ENCODE peak calls at places on chromosome 9, in four cellular contexts. One of them, this sample, is unnamed.

GRCh38 chr9:114000671-114001409 is 77.3 kb downstream of the AMBP start:
- DNase-seq in GM12891: no peak
- DNase-seq in H1: no peak
- DNase-seq in HepG2: no peak
- DNase-seq in this sample: no peak

GRCh38 chr9:131432597-131433301 is 38.9 kb downstream of the PRRC2B start:
- DNase-seq in GM12891: no peak
- DNase-seq in H1: no peak
- DNase-seq in HepG2: no peak
- DNase-seq in this sample: no peak

GRCh38 chr9:129336130-129336528 is 158.1 kb upstream of the IER5L start:
- DNase-seq in GM12891: no peak
- DNase-seq in H1: no peak
- DNase-seq in HepG2: no peak
- DNase-seq in this sample: no peak

GRCh38 chr9:2655411-2655901 is 33.9 kb downstream of the VLDLR start:
- DNase-seq in GM12891: no peak
- DNase-seq in H1: no peak
- DNase-seq in HepG2: no peak
- DNase-seq in this sample: no peak

GRCh38 chr9:107481035-107481434 is 8.5 kb downstream of the KLF4 start:
- DNase-seq in GM12891: no peak
- DNase-seq in H1: no peak
- DNase-seq in HepG2: no peak
- DNase-seq in this sample: no peak

GRCh38 chr9:72129271-72130156 is 19.7 kb upstream of the GDA start:
- DNase-seq in GM12891: no peak
- DNase-seq in H1: no peak
- DNase-seq in HepG2: peak
- DNase-seq in this sample: no peak

GRCh38 chr9:16611001-16611400 is 259.5 kb downstream of the BNC2 start:
- DNase-seq in GM12891: no peak
- DNase-seq in H1: no peak
- DNase-seq in HepG2: no peak
- DNase-seq in this sample: no peak

GRCh38 chr9:122383992-122384461 is 13.2 kb downstream of the PTGS1 start:
- DNase-seq in GM12891: no peak
- DNase-seq in H1: no peak
- DNase-seq in HepG2: no peak
- DNase-seq in this sample: no peak

GRCh38 chr9:89463986-89464901 is 33.7 kb downstream of the SEMA4D start:
- DNase-seq in GM12891: peak
- DNase-seq in H1: no peak
- DNase-seq in HepG2: no peak
- DNase-seq in this sample: peak

GRCh38 chr9:124771867-124772621 is 933 bp upstream of the NR6A1 start:
- DNase-seq in GM12891: no peak
- DNase-seq in H1: no peak
- DNase-seq in HepG2: peak
- DNase-seq in this sample: no peak

GRCh38 chr9:75181748-75182147 is 93.4 kb downstream of the OSTF1 start:
- DNase-seq in GM12891: no peak
- DNase-seq in H1: no peak
- DNase-seq in HepG2: no peak
- DNase-seq in this sample: no peak

GRCh38 chr9:104494808-104495207 is 9.3 kb upstream of the OR13F1 start:
- DNase-seq in GM12891: no peak
- DNase-seq in H1: no peak
- DNase-seq in HepG2: no peak
- DNase-seq in this sample: no peak

GRCh38 chr9:92664394-92665152 is 5.4 kb downstream of the IPPK start:
- DNase-seq in GM12891: no peak
- DNase-seq in H1: no peak
- DNase-seq in HepG2: no peak
- DNase-seq in this sample: no peak

DNA sequence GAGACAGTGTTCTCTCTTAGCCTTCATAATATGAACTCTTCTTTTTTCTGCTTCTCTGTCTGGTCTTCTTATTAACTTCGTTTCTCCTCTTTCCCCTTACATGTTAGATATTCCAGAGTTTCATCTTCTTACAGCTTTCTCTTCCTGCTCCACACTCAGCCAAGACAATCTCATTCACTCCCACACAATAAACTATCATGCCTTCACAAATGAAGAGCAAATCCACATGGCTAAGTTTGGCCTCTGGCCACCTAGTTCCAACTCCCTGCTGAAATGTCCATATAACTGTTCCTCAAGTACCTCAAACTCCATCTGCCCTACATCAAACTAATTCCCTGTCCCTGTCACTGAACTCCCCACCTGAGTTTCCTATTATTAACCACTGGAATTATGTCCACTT is 18.4 kb downstream of the IL33 start:
- DNase-seq in GM12891: no peak
- DNase-seq in H1: no peak
- DNase-seq in HepG2: no peak
- DNase-seq in this sample: no peak
- TF ChIP-seq POLR2AphosphoS5 in GM12891: no peak
- TF ChIP-seq POLR2AphosphoS5 in H1: no peak
- TF ChIP-seq POLR2AphosphoS5 in HepG2: no peak
- TF ChIP-seq POLR2AphosphoS5 in this sample: no peak

DNA sequence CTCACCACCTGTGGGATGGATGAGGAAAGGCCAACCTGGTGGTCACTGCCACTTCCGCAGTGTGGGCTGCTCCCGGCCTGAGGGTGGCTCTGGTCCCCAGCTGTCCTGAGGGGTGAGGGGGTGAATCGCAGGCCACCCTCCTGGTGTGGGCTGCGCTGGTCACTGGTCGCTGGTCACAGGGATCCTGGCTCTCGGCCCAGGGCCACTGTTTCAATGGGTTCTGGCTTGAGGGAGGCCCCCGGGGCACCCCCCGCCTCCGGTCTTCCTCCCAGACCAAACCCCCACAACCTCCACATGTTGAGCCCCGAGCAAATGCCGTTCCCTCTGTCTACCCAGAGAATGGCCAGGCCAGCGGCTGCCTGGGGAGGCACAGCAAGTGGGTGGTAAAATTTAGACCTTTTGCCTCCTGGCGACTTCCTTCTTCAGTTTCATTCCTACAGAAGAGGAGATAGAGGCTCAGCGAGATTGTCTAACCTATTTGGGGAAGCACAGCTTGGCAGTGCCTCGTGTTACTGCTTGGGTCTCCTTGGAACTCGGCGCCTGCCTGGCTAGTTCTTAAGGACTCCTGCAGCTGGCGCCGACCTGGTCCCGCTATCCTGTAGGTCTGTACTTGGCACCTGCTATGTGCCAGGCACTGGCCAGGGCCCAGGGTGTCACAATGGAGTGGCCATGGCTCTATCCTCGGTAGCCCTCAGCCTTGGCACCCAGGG is 48.2 kb downstream of the RXRA start:
- DNase-seq in GM12891: no peak
- DNase-seq in H1: no peak
- DNase-seq in HepG2: no peak
- DNase-seq in this sample: no peak
- TF ChIP-seq TAF1 in GM12891: no peak
- TF ChIP-seq TAF1 in H1: no peak
- TF ChIP-seq TAF1 in HepG2: no peak
- TF ChIP-seq TAF1 in this sample: no peak

GRCh38 chr9:19677929-19678328 is 110.9 kb downstream of the SLC24A2 start:
- DNase-seq in GM12891: no peak
- DNase-seq in H1: no peak
- DNase-seq in HepG2: no peak
- DNase-seq in this sample: no peak
- TF ChIP-seq POLR2A in GM12891: no peak
- TF ChIP-seq POLR2A in H1: no peak
- TF ChIP-seq POLR2A in HepG2: no peak
- TF ChIP-seq POLR2A in this sample: no peak

DNA sequence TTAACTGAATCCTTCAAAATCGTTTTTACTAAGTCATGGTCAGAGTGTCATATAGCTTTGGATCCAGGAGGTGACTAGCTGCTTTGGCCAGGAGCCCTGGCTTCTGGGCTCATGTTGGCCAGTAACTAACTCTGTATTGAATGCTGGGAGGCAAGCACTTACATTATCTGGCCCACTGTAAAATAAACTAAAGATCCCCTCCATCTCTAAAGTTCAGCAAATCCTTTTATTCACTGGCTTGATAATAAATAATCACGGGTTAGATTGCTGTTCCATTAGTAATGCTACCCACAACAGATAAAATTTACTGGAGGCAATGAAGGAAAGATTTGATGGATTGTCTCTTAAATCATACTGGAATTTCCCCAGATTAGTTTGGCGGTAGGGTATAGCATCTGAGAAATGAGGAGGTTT is 382.2 kb upstream of the TLE4 start:
- DNase-seq in GM12891: no peak
- DNase-seq in H1: no peak
- DNase-seq in HepG2: no peak
- DNase-seq in this sample: no peak
- TF ChIP-seq POLR2AphosphoS5 in GM12891: no peak
- TF ChIP-seq POLR2AphosphoS5 in H1: no peak
- TF ChIP-seq POLR2AphosphoS5 in HepG2: no peak
- TF ChIP-seq POLR2AphosphoS5 in this sample: no peak

This sample was measured in GM12892.